ENCODE peak calls at places on chromosomes 16 and 17, in seven cellular contexts. One of them, this sample, is unnamed.

GRCh38 chr17:81065500-81065899 is 30.5 kb downstream of the BAIAP2 start:
- DNase-seq in RCC 7860: no peak
- DNase-seq in skeletal muscle cell: peak; percentile 39
- DNase-seq in GOT3: no peak
- DNase-seq in GM10248: no peak
- DNase-seq in SW480: no peak
- DNase-seq in activated effector memory CD4-positive, alpha-beta T cell treated with Interleukin-2 at 50 U/mL for 16 hours: no peak
- DNase-seq in this sample: no peak

GRCh38 chr16:1412847-1413246 is 1.7 kb downstream of the UNKL start:
- DNase-seq in GM10248: no peak
- DNase-seq in RCC 7860: no peak
- DNase-seq in activated effector memory CD4-positive, alpha-beta T cell treated with Interleukin-2 at 50 U/mL for 16 hours: no peak
- DNase-seq in skeletal muscle cell: no peak
- DNase-seq in SW480: no peak
- DNase-seq in GOT3: no peak
- DNase-seq in this sample: no peak

GRCh38 chr17:55722742-55723487 is at the start of gene TMEM100:
- DNase-seq in GOT3: peak; percentile 34
- DNase-seq in GM10248: no peak
- DNase-seq in activated effector memory CD4-positive, alpha-beta T cell treated with Interleukin-2 at 50 U/mL for 16 hours: no peak
- DNase-seq in RCC 7860: no peak
- DNase-seq in skeletal muscle cell: peak; percentile 86
- DNase-seq in SW480: peak; percentile 27
- DNase-seq in this sample: no peak

GRCh38 chr17:77427471-77427991 is 286.8 kb downstream of the SEC14L1 start:
- DNase-seq in RCC 7860: peak; percentile 65
- DNase-seq in skeletal muscle cell: no peak
- DNase-seq in GM10248: no peak
- DNase-seq in activated effector memory CD4-positive, alpha-beta T cell treated with Interleukin-2 at 50 U/mL for 16 hours: no peak
- DNase-seq in SW480: no peak
- DNase-seq in GOT3: peak; percentile 50
- DNase-seq in this sample: no peak

GRCh38 chr16:19114359-19115147 is 789 bp downstream of the ITPRIPL2 start:
- DNase-seq in SW480: no peak
- DNase-seq in skeletal muscle cell: no peak
- DNase-seq in activated effector memory CD4-positive, alpha-beta T cell treated with Interleukin-2 at 50 U/mL for 16 hours: no peak
- DNase-seq in GM10248: peak; percentile 53
- DNase-seq in RCC 7860: no peak
- DNase-seq in GOT3: no peak
- DNase-seq in this sample: peak; percentile 43

GRCh38 chr17:81933178-81933699 is 3.9 kb downstream of the PYCR1 start:
- DNase-seq in GOT3: no peak
- DNase-seq in RCC 7860: no peak
- DNase-seq in skeletal muscle cell: no peak
- DNase-seq in activated effector memory CD4-positive, alpha-beta T cell treated with Interleukin-2 at 50 U/mL for 16 hours: no peak
- DNase-seq in GM10248: no peak
- DNase-seq in SW480: no peak
- DNase-seq in this sample: no peak

GRCh38 chr16:16122264-16122663 is 101.0 kb downstream of the ABCC6 start:
- DNase-seq in SW480: no peak
- DNase-seq in GOT3: no peak
- DNase-seq in activated effector memory CD4-positive, alpha-beta T cell treated with Interleukin-2 at 50 U/mL for 16 hours: no peak
- DNase-seq in skeletal muscle cell: no peak
- DNase-seq in RCC 7860: no peak
- DNase-seq in GM10248: no peak
- DNase-seq in this sample: no peak

GRCh38 chr17:45022288-45022648 is 29.2 kb downstream of the DCAKD start:
- DNase-seq in RCC 7860: no peak
- DNase-seq in skeletal muscle cell: no peak
- DNase-seq in GOT3: no peak
- DNase-seq in SW480: no peak
- DNase-seq in GM10248: no peak
- DNase-seq in activated effector memory CD4-positive, alpha-beta T cell treated with Interleukin-2 at 50 U/mL for 16 hours: no peak
- DNase-seq in this sample: no peak

GRCh38 chr16:27491894-27492587 is 57.7 kb downstream of the GTF3C1 start:
- DNase-seq in GOT3: no peak
- DNase-seq in skeletal muscle cell: no peak
- DNase-seq in GM10248: no peak
- DNase-seq in RCC 7860: no peak
- DNase-seq in SW480: no peak
- DNase-seq in activated effector memory CD4-positive, alpha-beta T cell treated with Interleukin-2 at 50 U/mL for 16 hours: no peak
- DNase-seq in this sample: no peak

GRCh38 chr17:7323731-7324437 is 5.3 kb downstream of the NEURL4 start:
- DNase-seq in GOT3: no peak
- DNase-seq in activated effector memory CD4-positive, alpha-beta T cell treated with Interleukin-2 at 50 U/mL for 16 hours: peak; percentile 57
- DNase-seq in skeletal muscle cell: no peak
- DNase-seq in SW480: no peak
- DNase-seq in RCC 7860: no peak
- DNase-seq in GM10248: peak; percentile 78
- DNase-seq in this sample: peak; percentile 86

GRCh38 chr17:74770498-74771318 is 5.4 kb downstream of the NAT9 start:
- DNase-seq in SW480: peak; percentile 62
- DNase-seq in GM10248: peak; percentile 75
- DNase-seq in GOT3: no peak
- DNase-seq in skeletal muscle cell: no peak
- DNase-seq in RCC 7860: peak; percentile 30
- DNase-seq in activated effector memory CD4-positive, alpha-beta T cell treated with Interleukin-2 at 50 U/mL for 16 hours: peak; percentile 64
- DNase-seq in this sample: peak; percentile 75

GRCh38 chr16:81831722-81832126 is 52.6 kb downstream of the PLCG2 start:
- DNase-seq in RCC 7860: no peak
- DNase-seq in GM10248: peak; percentile 81
- DNase-seq in SW480: no peak
- DNase-seq in skeletal muscle cell: no peak
- DNase-seq in GOT3: no peak
- DNase-seq in activated effector memory CD4-positive, alpha-beta T cell treated with Interleukin-2 at 50 U/mL for 16 hours: no peak
- DNase-seq in this sample: peak; percentile 53

GRCh38 chr17:1559743-1560581 is 2.6 kb downstream of the PITPNA start:
- DNase-seq in skeletal muscle cell: no peak
- DNase-seq in RCC 7860: no peak
- DNase-seq in GM10248: no peak
- DNase-seq in GOT3: no peak
- DNase-seq in SW480: no peak
- DNase-seq in activated effector memory CD4-positive, alpha-beta T cell treated with Interleukin-2 at 50 U/mL for 16 hours: no peak
- DNase-seq in this sample: no peak

GRCh38 chr17:4558311-4558972 is 1.9 kb downstream of the GGT6 start:
- DNase-seq in SW480: no peak
- DNase-seq in RCC 7860: no peak
- DNase-seq in activated effector memory CD4-positive, alpha-beta T cell treated with Interleukin-2 at 50 U/mL for 16 hours: no peak
- DNase-seq in GM10248: no peak
- DNase-seq in skeletal muscle cell: no peak
- DNase-seq in GOT3: no peak
- DNase-seq in this sample: no peak

GRCh38 chr16:81710596-81710995 is 68.5 kb upstream of the PLCG2 start:
- DNase-seq in skeletal muscle cell: no peak
- DNase-seq in activated effector memory CD4-positive, alpha-beta T cell treated with Interleukin-2 at 50 U/mL for 16 hours: no peak
- DNase-seq in GOT3: no peak
- DNase-seq in SW480: no peak
- DNase-seq in RCC 7860: no peak
- DNase-seq in GM10248: no peak
- DNase-seq in this sample: no peak

GRCh38 chr16:2900526-2901075 is 11.1 kb upstream of the FLYWCH1 start:
- DNase-seq in GOT3: no peak
- DNase-seq in GM10248: no peak
- DNase-seq in activated effector memory CD4-positive, alpha-beta T cell treated with Interleukin-2 at 50 U/mL for 16 hours: no peak
- DNase-seq in RCC 7860: no peak
- DNase-seq in SW480: no peak
- DNase-seq in skeletal muscle cell: no peak
- DNase-seq in this sample: no peak

GRCh38 chr17:14672830-14673229 is 371.9 kb downstream of the HS3ST3B1 start:
- DNase-seq in skeletal muscle cell: peak; percentile 40
- DNase-seq in SW480: peak; percentile 4
- DNase-seq in RCC 7860: no peak
- DNase-seq in activated effector memory CD4-positive, alpha-beta T cell treated with Interleukin-2 at 50 U/mL for 16 hours: no peak
- DNase-seq in GOT3: no peak
- DNase-seq in GM10248: no peak
- DNase-seq in this sample: no peak

GRCh38 chr17:2386400-2387085 is 14.3 kb downstream of the MNT start:
- DNase-seq in skeletal muscle cell: no peak
- DNase-seq in activated effector memory CD4-positive, alpha-beta T cell treated with Interleukin-2 at 50 U/mL for 16 hours: no peak
- DNase-seq in GM10248: no peak
- DNase-seq in SW480: peak; percentile 39
- DNase-seq in RCC 7860: no peak
- DNase-seq in GOT3: no peak
- DNase-seq in this sample: no peak

GRCh38 chr16:5709889-5710288 is 612.3 kb upstream of the EEF2KMT start:
- DNase-seq in GM10248: no peak
- DNase-seq in RCC 7860: no peak
- DNase-seq in GOT3: no peak
- DNase-seq in SW480: no peak
- DNase-seq in activated effector memory CD4-positive, alpha-beta T cell treated with Interleukin-2 at 50 U/mL for 16 hours: no peak
- DNase-seq in skeletal muscle cell: no peak
- DNase-seq in this sample: no peak

GRCh38 chr16:546909-547770 is 13.1 kb upstream of the PRR35 start:
- DNase-seq in activated effector memory CD4-positive, alpha-beta T cell treated with Interleukin-2 at 50 U/mL for 16 hours: peak; percentile 18
- DNase-seq in GOT3: no peak
- DNase-seq in skeletal muscle cell: no peak
- DNase-seq in GM10248: no peak
- DNase-seq in RCC 7860: no peak
- DNase-seq in SW480: no peak
- DNase-seq in this sample: no peak

GRCh38 chr17:33038740-33039139 is 47.1 kb downstream of the SPACA3 start:
- DNase-seq in skeletal muscle cell: no peak
- DNase-seq in activated effector memory CD4-positive, alpha-beta T cell treated with Interleukin-2 at 50 U/mL for 16 hours: no peak
- DNase-seq in RCC 7860: no peak
- DNase-seq in GM10248: no peak
- DNase-seq in GOT3: no peak
- DNase-seq in SW480: no peak
- DNase-seq in this sample: no peak

GRCh38 chr17:61007980-61008379 is 330.3 kb downstream of the BCAS3 start:
- DNase-seq in GM10248: no peak
- DNase-seq in activated effector memory CD4-positive, alpha-beta T cell treated with Interleukin-2 at 50 U/mL for 16 hours: no peak
- DNase-seq in GOT3: no peak
- DNase-seq in skeletal muscle cell: no peak
- DNase-seq in RCC 7860: no peak
- DNase-seq in SW480: no peak
- DNase-seq in this sample: no peak

GRCh38 chr16:66714659-66715307 is 18.2 kb upstream of the CMTM4 start:
- DNase-seq in skeletal muscle cell: no peak
- DNase-seq in SW480: no peak
- DNase-seq in GOT3: no peak
- DNase-seq in activated effector memory CD4-positive, alpha-beta T cell treated with Interleukin-2 at 50 U/mL for 16 hours: no peak
- DNase-seq in RCC 7860: no peak
- DNase-seq in GM10248: no peak
- DNase-seq in this sample: no peak

GRCh38 chr16:80656731-80657150 is 115.9 kb downstream of the DYNLRB2 start:
- DNase-seq in skeletal muscle cell: no peak
- DNase-seq in GM10248: peak; percentile 57
- DNase-seq in activated effector memory CD4-positive, alpha-beta T cell treated with Interleukin-2 at 50 U/mL for 16 hours: peak; percentile 14
- DNase-seq in SW480: no peak
- DNase-seq in RCC 7860: no peak
- DNase-seq in GOT3: no peak
- DNase-seq in this sample: peak; percentile 39

GRCh38 chr16:67514382-67514828 is 14.2 kb upstream of the RIPOR1 start:
- DNase-seq in GM10248: peak; percentile 79
- DNase-seq in SW480: peak; percentile 75
- DNase-seq in activated effector memory CD4-positive, alpha-beta T cell treated with Interleukin-2 at 50 U/mL for 16 hours: peak; percentile 64
- DNase-seq in RCC 7860: peak; percentile 71
- DNase-seq in GOT3: peak; percentile 18
- DNase-seq in skeletal muscle cell: peak; percentile 40
- DNase-seq in this sample: peak; percentile 47

GRCh38 chr17:38881600-38882191 is 11.8 kb downstream of the LASP1 start:
- DNase-seq in RCC 7860: no peak
- DNase-seq in GOT3: no peak
- DNase-seq in skeletal muscle cell: no peak
- DNase-seq in SW480: no peak
- DNase-seq in GM10248: no peak
- DNase-seq in activated effector memory CD4-positive, alpha-beta T cell treated with Interleukin-2 at 50 U/mL for 16 hours: no peak
- DNase-seq in this sample: no peak

GRCh38 chr17:68807998-68808772 is 147.0 kb downstream of the ABCA8 start:
- DNase-seq in skeletal muscle cell: no peak
- DNase-seq in RCC 7860: no peak
- DNase-seq in activated effector memory CD4-positive, alpha-beta T cell treated with Interleukin-2 at 50 U/mL for 16 hours: no peak
- DNase-seq in GOT3: no peak
- DNase-seq in SW480: no peak
- DNase-seq in GM10248: no peak
- DNase-seq in this sample: no peak

GRCh38 chr16:85437161-85438052 is 175.7 kb upstream of the GSE1 start:
- DNase-seq in activated effector memory CD4-positive, alpha-beta T cell treated with Interleukin-2 at 50 U/mL for 16 hours: no peak
- DNase-seq in GOT3: no peak
- DNase-seq in skeletal muscle cell: no peak
- DNase-seq in RCC 7860: no peak
- DNase-seq in SW480: no peak
- DNase-seq in GM10248: no peak
- DNase-seq in this sample: no peak

GRCh38 chr17:29592850-29593545 is at the start of gene ANKRD13B:
- DNase-seq in GM10248: peak; percentile 52
- DNase-seq in GOT3: no peak
- DNase-seq in activated effector memory CD4-positive, alpha-beta T cell treated with Interleukin-2 at 50 U/mL for 16 hours: no peak
- DNase-seq in SW480: peak; percentile 62
- DNase-seq in RCC 7860: no peak
- DNase-seq in skeletal muscle cell: no peak
- DNase-seq in this sample: no peak

GRCh38 chr16:83336630-83337029 is 471.1 kb upstream of the HSBP1 start:
- DNase-seq in GOT3: no peak
- DNase-seq in skeletal muscle cell: peak; percentile 66
- DNase-seq in GM10248: no peak
- DNase-seq in RCC 7860: no peak
- DNase-seq in activated effector memory CD4-positive, alpha-beta T cell treated with Interleukin-2 at 50 U/mL for 16 hours: no peak
- DNase-seq in SW480: no peak
- DNase-seq in this sample: no peak

GRCh38 chr17:74901353-74902145 is 8.1 kb upstream of the FADS6 start:
- DNase-seq in RCC 7860: no peak
- DNase-seq in GOT3: no peak
- DNase-seq in skeletal muscle cell: no peak
- DNase-seq in activated effector memory CD4-positive, alpha-beta T cell treated with Interleukin-2 at 50 U/mL for 16 hours: no peak
- DNase-seq in GM10248: no peak
- DNase-seq in SW480: no peak
- DNase-seq in this sample: no peak

GRCh38 chr17:18028684-18029540 is 10.1 kb downstream of the ATPAF2 start:
- DNase-seq in activated effector memory CD4-positive, alpha-beta T cell treated with Interleukin-2 at 50 U/mL for 16 hours: no peak
- DNase-seq in GOT3: no peak
- DNase-seq in GM10248: no peak
- DNase-seq in skeletal muscle cell: no peak
- DNase-seq in SW480: no peak
- DNase-seq in RCC 7860: no peak
- DNase-seq in this sample: no peak